ENCODE peak calls at places on chromosomes 11 and 22, in five cellular contexts. Q, J, C, T and X are unnamed samples.

GRCh38 chr22:17419348-17419747 is 50.1 kb downstream of the CECR2 start:
- DNase-seq in Q (no peak), J (no peak), T (no peak), C (no peak), X (no peak)

GRCh38 chr11:86594746-86595145 is 77.7 kb downstream of the ME3 start:
- DNase-seq in J (no peak), T (no peak), Q (no peak), C (no peak), X (no peak)

GRCh38 chr11:27379449-27379848 is 16.4 kb upstream of the CCDC34 start:
- DNase-seq in T (peak; percentile 44), J (no peak), C (no peak), Q (no peak), X (no peak)

GRCh38 chr11:67251841-67252240 is 14.4 kb upstream of the GRK2 start:
- DNase-seq in J (no peak), C (no peak), Q (no peak), T (no peak), X (no peak)

GRCh38 chr11:45556851-45557707 is 108.3 kb downstream of the CHST1 start:
- DNase-seq in J (peak; percentile 43), Q (no peak), C (no peak), T (no peak), X (peak; percentile 25)

GRCh38 chr11:36295926-36296325 is at the start of gene PRR5L:
- DNase-seq in J (no peak), T (no peak), Q (no peak), C (no peak), X (no peak)

GRCh38 chr11:69131644-69132300 is 24.0 kb upstream of the SMIM38 start:
- DNase-seq in C (peak; percentile 85), Q (peak; percentile 68), J (peak; percentile 63), T (peak; percentile 90), X (peak; percentile 72)

GRCh38 chr11:68298659-68299516 is 13.5 kb upstream of the LRP5 start:
- DNase-seq in Q (no peak), J (peak; percentile 38), T (no peak), C (no peak), X (no peak)

DNA sequence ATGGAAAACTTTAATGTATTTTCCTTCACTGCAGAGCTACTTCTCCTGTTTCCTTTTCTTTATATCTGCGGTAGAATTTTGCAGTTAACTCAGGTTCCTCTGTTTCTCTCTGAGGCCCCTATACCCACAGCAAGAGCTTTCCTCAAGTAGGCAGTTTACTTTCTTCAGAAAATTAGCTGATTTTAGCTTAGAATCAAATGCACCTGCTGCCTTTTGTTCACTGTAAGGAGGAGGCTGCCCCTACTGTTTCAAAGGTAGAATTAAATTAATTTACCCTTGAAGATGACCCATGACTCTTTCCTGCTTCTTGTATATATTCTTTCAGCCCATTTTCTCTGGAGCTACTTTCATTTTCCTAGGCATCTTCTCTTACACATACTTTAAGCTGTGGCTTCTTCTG is 68.7 kb upstream of the GDPD4 start:
- DNase-seq in T (no peak), Q (peak; percentile 6), J (no peak), C (no peak), X (no peak)
- TF ChIP-seq CTCF in T (no peak), Q (no peak), J (no peak), C (no peak), X (no peak)

GRCh38 chr11:76781861-76782500 is 1.2 kb upstream of the TSKU start:
- DNase-seq in C (no peak), Q (no peak), T (no peak), J (no peak), X (no peak)
- H3K4me3 ChIP-seq in C (no peak overlapping the region), Q (peak overlapping the region; percentile 71), T (no peak overlapping the region), J (peak overlapping the region; percentile 94), X (peak overlapping the region; percentile 94)

GRCh38 chr11:235998-236773 is at the start of gene SIRT3:
- DNase-seq in Q (peak; percentile 95), J (peak; percentile 85), C (peak; percentile 86), T (peak; percentile 87), X (peak; percentile 79)
- TF ChIP-seq CTCF in Q (no peak), J (peak; percentile 14), C (no peak), T (peak; percentile 64), X (no peak)

GRCh38 chr11:9616858-9617257 is 43.4 kb downstream of the WEE1 start:
- DNase-seq in Q (no peak), C (no peak), T (no peak), J (no peak), X (no peak)

GRCh38 chr11:9613830-9614762 is 40.6 kb downstream of the WEE1 start:
- DNase-seq in T (peak; percentile 92), Q (peak; percentile 84), J (peak; percentile 90), C (peak; percentile 89), X (peak; percentile 83)

GRCh38 chr11:9616042-9616640 is 42.7 kb downstream of the WEE1 start:
- DNase-seq in C (no peak), J (no peak), Q (no peak), T (no peak), X (no peak)

GRCh38 chr11:9613118-9613829 is 39.8 kb downstream of the WEE1 start:
- DNase-seq in J (peak; percentile 95), C (peak; percentile 93), Q (peak; percentile 97), T (peak; percentile 96), X (peak; percentile 98)

GRCh38 chr11:9615031-9615451 is 41.6 kb downstream of the WEE1 start:
- DNase-seq in Q (no peak), J (no peak), C (no peak), T (no peak), X (no peak)
- H3K4me3 ChIP-seq in Q (peak overlapping the region; percentile 42), J (peak overlapping the region; percentile 65), C (no peak overlapping the region), T (no peak overlapping the region), X (no peak overlapping the region)

DNA sequence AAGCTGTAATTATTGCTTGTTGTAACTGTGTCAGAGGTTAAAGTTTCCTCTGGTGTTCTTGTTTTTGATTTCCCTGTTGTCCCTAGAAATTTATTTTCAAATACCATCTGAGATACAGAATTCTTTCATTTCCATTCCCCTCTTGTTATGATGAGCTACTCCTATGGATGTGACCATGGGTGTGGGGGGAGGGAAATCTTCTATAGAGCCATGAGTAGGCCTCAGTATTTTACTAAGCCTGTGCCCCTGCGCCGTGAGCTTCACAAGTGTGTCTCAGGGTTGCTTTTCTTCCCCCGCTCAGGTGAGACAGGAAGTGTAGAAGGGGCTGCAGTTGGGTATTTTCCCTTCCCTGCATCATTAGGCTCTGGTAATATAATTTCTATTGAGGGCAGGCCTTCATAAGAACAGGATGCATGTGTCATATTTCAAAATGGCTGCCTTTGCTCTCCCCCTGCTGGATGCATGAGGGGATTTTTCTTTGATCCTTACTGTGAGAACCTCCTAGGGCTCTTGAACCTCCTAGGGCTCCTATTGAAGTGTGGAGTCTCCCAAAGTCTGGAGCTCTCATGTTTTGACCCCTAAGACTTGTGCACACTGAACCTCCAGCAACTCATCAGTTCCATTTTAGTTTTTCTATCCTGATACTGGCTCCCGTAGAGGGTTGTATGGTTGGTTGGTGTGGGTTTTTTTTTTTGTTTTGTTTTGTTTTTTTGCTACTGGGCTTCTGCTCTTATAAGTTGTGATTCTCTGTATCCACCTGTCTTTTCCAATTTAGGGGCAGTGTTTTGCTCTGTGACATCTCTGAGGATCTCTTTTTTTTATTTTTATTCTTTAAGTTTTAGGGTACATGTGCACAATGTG is 658.2 kb downstream of the NTM start:
- DNase-seq in Q (no peak), C (no peak), J (no peak), T (peak; percentile 65), X (peak; percentile 41)
- TF ChIP-seq CTCF in Q (no peak), C (peak; percentile 7), J (peak; percentile 63), T (peak; percentile 72), X (peak; percentile 47)

GRCh38 chr11:102313225-102313940 is 3.9 kb upstream of the BIRC3 start:
- DNase-seq in C (no peak), Q (no peak), T (no peak), J (no peak), X (peak; percentile 31)
- H3K4me3 ChIP-seq in C (no peak overlapping the region), Q (peak overlapping the region; percentile 38), T (no peak overlapping the region), J (peak overlapping the region; percentile 51), X (peak overlapping the region; percentile 47)

DNA sequence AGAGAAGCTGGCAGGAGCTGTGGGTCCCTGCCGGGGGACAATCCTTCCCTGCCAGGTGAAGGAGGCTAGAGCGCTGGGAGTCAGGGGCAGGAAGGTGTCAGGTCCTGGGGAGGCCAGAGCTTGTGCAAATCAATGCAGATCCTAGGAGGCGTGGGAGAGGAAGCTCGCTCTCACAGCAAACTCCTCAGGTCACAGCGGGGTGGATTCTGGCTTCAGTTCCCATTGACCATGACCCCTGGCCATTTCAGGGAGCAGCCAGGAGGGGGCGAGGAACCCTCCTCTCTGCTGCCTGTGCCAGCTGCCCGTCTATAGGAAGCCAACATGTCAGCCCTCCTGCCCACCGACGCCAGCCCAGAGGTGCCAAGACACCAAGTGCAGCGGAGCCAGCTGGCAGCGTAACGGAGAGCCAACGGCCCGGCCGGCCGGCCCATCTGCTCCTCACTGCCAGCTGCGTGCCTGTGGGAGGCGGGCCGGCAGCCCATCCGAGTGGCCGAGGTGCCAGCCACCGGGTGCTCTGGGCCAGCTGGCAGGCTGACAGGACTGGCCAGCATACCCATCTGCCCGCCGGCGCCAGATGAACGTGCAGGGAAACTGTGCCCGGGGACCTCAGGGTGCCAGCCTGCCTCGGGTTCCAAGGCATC is 374.9 kb downstream of the MIAT start:
- DNase-seq in T (peak; percentile 30), C (no peak), J (peak; percentile 29), Q (no peak), X (no peak)
- TF ChIP-seq CTCF in T (no peak), C (no peak), J (no peak), Q (no peak), X (peak; percentile 37)

DNA sequence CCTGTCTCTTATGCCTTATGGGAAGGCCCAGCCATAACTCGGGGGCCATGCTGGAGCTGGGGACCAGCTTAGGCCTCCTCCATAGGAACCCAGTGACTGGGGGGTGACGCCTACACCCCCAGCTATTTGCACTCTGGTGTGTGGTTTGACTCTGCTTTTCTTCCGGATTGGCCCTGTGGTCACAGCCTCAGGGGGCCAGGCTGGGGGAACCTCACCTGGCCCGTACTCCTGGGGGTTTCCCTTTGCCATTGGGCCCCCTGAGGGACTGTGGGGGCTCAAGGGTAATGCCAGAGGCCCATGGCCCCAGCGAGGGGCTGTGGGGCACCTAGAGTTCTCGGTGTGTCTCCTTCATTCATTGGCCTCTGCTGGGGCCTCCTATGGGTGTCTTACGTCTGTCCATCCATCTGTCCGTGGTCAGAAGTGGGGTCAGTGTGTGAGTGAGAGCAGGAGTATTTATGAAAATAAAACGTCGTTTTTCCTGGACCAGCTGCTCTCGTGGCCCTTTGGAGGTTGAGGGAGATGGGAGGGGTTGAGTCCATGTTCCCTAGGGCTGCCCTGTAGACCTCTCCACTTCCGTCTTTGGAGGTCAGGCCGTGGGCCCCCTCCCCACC is 6.3 kb upstream of the SH3BP1 start:
- DNase-seq in Q (no peak), J (no peak), C (no peak), T (no peak), X (no peak)
- H3K4me3 ChIP-seq in Q (no peak overlapping the region), J (peak overlapping the region; percentile 23), C (no peak overlapping the region), T (no peak overlapping the region), X (no peak overlapping the region)

DNA sequence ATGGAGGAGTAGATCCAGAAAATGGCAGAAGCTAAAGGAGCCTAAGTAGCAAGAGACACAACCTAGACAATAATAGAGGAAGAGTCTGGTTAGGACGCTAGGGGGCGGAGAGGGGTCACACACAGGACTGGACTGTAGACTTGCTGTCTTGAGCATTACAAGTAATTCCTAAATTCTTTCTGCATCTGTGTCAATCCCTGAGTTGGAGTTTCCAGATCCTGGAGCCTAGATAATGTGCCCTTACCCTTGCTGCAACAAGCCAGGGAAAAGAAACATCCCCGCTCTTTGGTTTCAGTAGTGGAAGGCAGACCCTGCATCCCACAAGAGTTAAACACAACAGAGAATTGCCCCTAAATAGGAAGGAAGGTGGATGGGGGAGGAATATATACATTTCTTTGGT is 14.9 kb upstream of the CCDC73 start:
- DNase-seq in C (peak; percentile 64), Q (peak; percentile 66), T (peak; percentile 79), J (peak; percentile 50), X (peak; percentile 79)
- TF ChIP-seq CTCF in C (peak; percentile 42), Q (peak; percentile 83), T (peak; percentile 59), J (peak; percentile 63), X (peak; percentile 92)